ENCODE peak calls at places on chromosomes 4 and X, in seven cellular contexts. A is DMS79 treated with DMSO at 0.1 percent for 48 hours, J is left colon, G is NCI-H2171 treated with DMSO at 0.1 percent for 48 hours, X is NCI-H1105 treated with DMSO at 0.1 percent for 48 hours, E is RCC 7860, I is fibroblast of the aortic adventitia. K is an unnamed sample.

GRCh38 chr4:55278316-55278715 is 67.7 kb upstream of the SRD5A3 start:
- DNase-seq in E (no peak), X (no peak), J (no peak), G (no peak), I (no peak), A (no peak), K (no peak)

GRCh38 chr4:116878280-116878679 is 207.1 kb downstream of the TRAM1L1 start:
- DNase-seq in G (no peak), J (no peak), I (no peak), X (no peak), E (no peak), A (no peak), K (no peak)

GRCh38 chr4:115201042-115201330 is 87.6 kb upstream of the NDST4 start:
- DNase-seq in E (no peak), J (no peak), X (no peak), G (no peak), A (no peak), I (no peak), K (no peak)

GRCh38 chr4:45423876-45424275 is 697.5 kb upstream of the GNPDA2 start:
- DNase-seq in E (no peak), G (no peak), A (no peak), I (no peak), J (no peak), X (peak), K (no peak)

GRCh38 chr4:3324093-3324815 is 31.4 kb downstream of the RGS12 start:
- DNase-seq in A (no peak), G (no peak), I (no peak), J (no peak), X (no peak), E (no peak), K (no peak)

GRCh38 chr4:48602222-48602621 is 112.2 kb downstream of the ZAR1 start:
- DNase-seq in I (peak), J (no peak), G (no peak), A (no peak), E (peak), X (no peak), K (no peak)

GRCh38 chrX:40083120-40083978 is 14.4 kb downstream of the BCOR start:
- DNase-seq in I (no peak), A (no peak), G (no peak), J (no peak), X (no peak), E (no peak), K (no peak)

GRCh38 chr4:136864580-136865185 is 667.6 kb downstream of the PCDH18 start:
- DNase-seq in I (peak), X (peak), A (peak), J (no peak), G (peak), E (peak), K (no peak)

GRCh38 chr4:180084561-180084960 is 2158.6 kb upstream of the TENM3 start:
- DNase-seq in A (no peak), I (no peak), E (no peak), X (no peak), G (no peak), J (no peak), K (no peak)

GRCh38 chrX:65688403-65688881 is 21.0 kb downstream of the MSN start:
- DNase-seq in X (no peak), G (no peak), A (no peak), J (no peak), I (peak), E (no peak), K (no peak)

GRCh38 chr4:37685211-37685725 is 908 bp downstream of the RELL1 start:
- DNase-seq in J (no peak), X (peak), E (no peak), G (peak), A (peak), I (peak), K (peak)

GRCh38 chrX:53435997-53436396 is 1.8 kb upstream of the HSD17B10 start:
- DNase-seq in J (peak), X (peak), E (peak), I (peak), G (peak), A (peak), K (peak)